ENCODE peak calls at places on chromosomes 5 and 9, in nine cellular contexts. X, M, T, E, J, P, Z, F and W are unnamed samples.

GRCh38 chr9:92735907-92736600 is 28.6 kb downstream of the BICD2 start:
- DNase-seq in T (no peak), P (no peak), X (no peak), J (no peak), Z (no peak), M (no peak), F (no peak), E (no peak), W (no peak)

GRCh38 chr5:160539431-160539830 is 117.8 kb downstream of the PTTG1 start:
- DNase-seq in Z (no peak), F (no peak), M (no peak), X (no peak), J (no peak), P (no peak), E (no peak), T (no peak), W (no peak)

GRCh38 chr5:138873886-138874200 is 1.3 kb downstream of the LRRTM2 start:
- DNase-seq in T (no peak), J (no peak), F (no peak), P (no peak), E (no peak), X (no peak), M (no peak), Z (no peak), W (no peak)

GRCh38 chr5:1118231-1118698 is 6.4 kb upstream of the SLC12A7 start:
- DNase-seq in T (peak), M (peak), X (peak), F (no peak), J (no peak), Z (peak), E (no peak), P (no peak), W (no peak)

GRCh38 chr9:121133104-121133816 is 58.5 kb downstream of the CNTRL start:
- DNase-seq in T (no peak), F (no peak), P (no peak), X (no peak), J (no peak), E (no peak), Z (no peak), M (no peak), W (no peak)

GRCh38 chr5:172395483-172395882 is 58.8 kb downstream of the SH3PXD2B start:
- DNase-seq in X (no peak), E (no peak), Z (no peak), T (peak), J (no peak), P (no peak), M (no peak), F (no peak), W (no peak)

GRCh38 chr5:61496406-61497307 is 164.6 kb downstream of the ZSWIM6 start:
- DNase-seq in F (no peak), X (peak), T (no peak), J (no peak), M (no peak), Z (no peak), E (peak), P (no peak), W (no peak)

GRCh38 chr5:57955506-57955905 is 472.9 kb upstream of the ACTBL2 start:
- DNase-seq in X (no peak), M (no peak), E (no peak), F (no peak), Z (no peak), P (no peak), J (no peak), T (no peak), W (no peak)

GRCh38 chr5:157447246-157447645 is 12.8 kb upstream of the NIPAL4 start:
- DNase-seq in M (no peak), F (no peak), T (no peak), E (no peak), Z (no peak), J (no peak), P (no peak), X (no peak), W (no peak)

GRCh38 chr9:108151161-108151586 is 661.6 kb upstream of the KLF4 start:
- DNase-seq in X (peak), J (no peak), E (peak), F (peak), T (peak), Z (peak), P (no peak), M (peak), W (no peak)

GRCh38 chr5:169637085-169637855 is at the start of gene DOCK2:
- DNase-seq in P (no peak), F (peak), M (no peak), J (peak), T (no peak), Z (no peak), X (no peak), E (no peak), W (peak)

GRCh38 chr5:175809531-175810121 is 61.8 kb upstream of the CPLX2 start:
- DNase-seq in P (peak), M (peak), X (peak), F (no peak), T (peak), J (no peak), Z (no peak), E (peak), W (no peak)

DNA sequence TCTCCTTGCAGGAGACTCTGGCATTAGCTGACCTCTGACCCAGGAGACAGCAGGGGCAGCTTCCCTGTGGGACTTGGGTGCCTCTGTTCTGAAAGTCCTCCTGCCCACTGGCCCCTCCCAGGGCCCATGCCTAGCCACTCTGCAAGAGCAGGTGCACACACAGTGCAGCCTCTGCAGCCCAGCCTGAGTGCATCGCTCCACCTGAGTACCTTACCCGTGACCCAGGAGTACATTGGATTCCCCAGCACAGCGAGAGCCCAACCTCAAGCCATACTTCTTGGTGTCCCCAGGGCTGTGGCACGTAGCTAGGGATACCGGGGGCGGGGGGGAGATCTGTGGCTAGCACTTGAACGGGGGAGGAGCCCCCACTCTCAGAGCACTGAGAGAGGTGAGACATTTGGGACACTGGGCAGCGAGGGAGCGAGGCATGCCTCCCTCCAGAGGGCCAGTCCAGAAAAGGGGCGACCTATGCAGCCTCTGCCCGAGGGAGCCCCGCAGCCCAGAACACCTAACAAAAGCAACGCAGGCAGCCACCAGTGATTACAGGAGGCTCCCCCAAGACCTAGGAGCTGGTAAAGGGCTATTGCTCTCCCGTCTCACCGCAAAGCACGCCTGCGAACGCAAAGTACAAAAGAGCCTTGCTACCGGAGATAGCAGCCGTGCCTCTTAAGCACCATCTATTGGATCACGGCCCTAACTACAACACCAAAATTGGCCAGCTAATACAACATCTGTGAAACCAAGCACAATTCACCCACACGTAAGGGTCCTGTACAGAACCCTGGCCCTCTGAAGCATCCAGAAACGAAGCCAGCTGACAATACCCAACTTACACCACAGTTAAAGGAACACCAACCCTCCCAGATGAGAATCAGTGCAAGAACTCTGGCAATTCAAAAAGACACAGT is 826 bp upstream of the PRDM9 start:
- DNase-seq in P (peak), X (peak), F (no peak), E (peak), Z (no peak), J (no peak), M (no peak), T (no peak), W (no peak)
- TF ChIP-seq CTCF in P (peak), X (peak), F (no peak), E (peak), Z (no peak), J (no peak), M (no peak), T (no peak), W (no peak)

GRCh38 chr5:26986985-26987384 is 51.4 kb downstream of the CDH9 start:
- DNase-seq in T (no peak), X (no peak), M (no peak), P (no peak), F (no peak), J (no peak), Z (no peak), E (no peak), W (no peak)
- TF ChIP-seq CTCF in T (no peak), X (no peak), M (no peak), P (no peak), F (no peak), J (no peak), Z (no peak), E (no peak), W (no peak)

GRCh38 chr9:84997472-84997871 is 327.9 kb downstream of the NTRK2 start:
- DNase-seq in M (no peak), T (no peak), P (no peak), J (no peak), E (no peak), F (no peak), X (no peak), Z (no peak), W (no peak)
- TF ChIP-seq CTCF in M (peak), T (no peak), P (no peak), J (peak), E (no peak), F (no peak), X (no peak), Z (no peak), W (no peak)

GRCh38 chr9:21251162-21251561 is 11.4 kb upstream of the IFNA14 start:
- DNase-seq in J (no peak), E (no peak), Z (no peak), T (no peak), X (no peak), M (no peak), F (no peak), P (no peak), W (no peak)

GRCh38 chr9:21251638-21252037 is 11.8 kb upstream of the IFNA14 start:
- DNase-seq in E (no peak), P (no peak), M (no peak), Z (no peak), T (no peak), X (no peak), J (no peak), F (no peak), W (no peak)

GRCh38 chr9:21255538-21256212 is 15.9 kb upstream of the IFNA14 start:
- DNase-seq in P (no peak), Z (no peak), X (no peak), F (no peak), J (no peak), T (no peak), M (no peak), E (no peak), W (no peak)

GRCh38 chr9:21252727-21253547 is 13.1 kb upstream of the IFNA14 start:
- DNase-seq in M (no peak), J (peak), T (peak), P (peak), E (peak), X (peak), F (peak), Z (no peak), W (peak)
- TF ChIP-seq CTCF in M (peak), J (peak), T (peak), P (peak), E (peak), X (peak), F (peak), Z (no peak), W (peak)

GRCh38 chr9:136631038-136632000 is 31.4 kb upstream of the EGFL7 start:
- DNase-seq in F (peak), J (peak), T (peak), M (peak), E (peak), Z (peak), P (peak), X (peak), W (peak)
- TF ChIP-seq CTCF in F (peak), J (peak), T (peak), M (peak), E (peak), Z (peak), P (peak), X (peak), W (peak)

DNA sequence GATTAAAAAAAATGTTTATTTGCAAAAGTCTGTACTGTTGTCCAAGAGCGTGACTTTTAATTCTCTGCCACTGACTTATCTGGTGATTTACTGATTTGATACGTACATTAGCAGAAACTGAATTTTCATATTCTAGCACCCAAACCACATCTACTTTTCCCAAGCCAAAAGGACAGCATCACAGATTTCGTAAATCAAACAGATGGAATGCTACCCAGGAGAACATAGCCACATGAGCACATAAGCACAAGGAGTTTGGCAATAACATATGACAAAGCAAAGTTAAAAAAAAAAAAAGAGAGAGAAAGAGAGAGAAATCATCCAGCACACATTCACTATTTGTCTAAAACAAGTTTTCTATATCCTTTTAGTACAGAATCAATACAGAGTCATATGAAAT is 83.7 kb downstream of the HINT1 start:
- DNase-seq in X (peak), M (no peak), Z (no peak), J (no peak), E (peak), P (no peak), T (peak), F (no peak), W (no peak)
- TF ChIP-seq CTCF in X (no peak), M (no peak), Z (no peak), J (no peak), E (no peak), P (no peak), T (no peak), F (no peak), W (no peak)

GRCh38 chr5:180873628-180874520 is 12.8 kb upstream of the ZFP62 start:
- DNase-seq in M (no peak), X (peak), J (no peak), E (no peak), T (peak), F (peak), P (no peak), Z (no peak), W (no peak)
- TF ChIP-seq CTCF in M (no peak), X (no peak), J (no peak), E (no peak), T (no peak), F (no peak), P (no peak), Z (no peak), W (no peak)